ENCODE peak calls at places on chromosomes 2 and 18, in seven cellular contexts. H is transverse colon, E is IMR-90, W is uterus, Q is adrenal gland, T is thyroid gland, D is tibial nerve. X is an unnamed sample. For H3K4me1, the result is how much of the 10 kb centered on the place peaks cover.

GRCh38 chr18:23115683-23116096 is 19.6 kb upstream of the CABLES1 start:
- DNase-seq in D (no peak), H (no peak), E (peak), T (no peak), Q (no peak), W (no peak), X (no peak)

GRCh38 chr2:237720444-237720843 is 78.1 kb upstream of the RBM44 start:
- DNase-seq in W (no peak), E (no peak), T (no peak), Q (no peak), H (no peak), D (no peak), X (no peak)

GRCh38 chr2:64323192-64323591 is 130.8 kb upstream of the LGALSL start:
- DNase-seq in W (no peak), T (no peak), Q (no peak), E (no peak), D (no peak), H (no peak), X (no peak)

GRCh38 chr2:111654829-111655228 is 229.2 kb downstream of the ANAPC1 start:
- DNase-seq in T (no peak), Q (no peak), D (no peak), H (no peak), E (no peak), W (no peak), X (peak)

GRCh38 chr2:151040036-151040435 is 221.6 kb downstream of the RBM43 start:
- DNase-seq in D (no peak), H (no peak), W (no peak), E (peak), Q (no peak), T (no peak), X (no peak)

GRCh38 chr2:56812432-56812831 is 628.6 kb downstream of the CCDC85A start:
- DNase-seq in Q (no peak), H (no peak), W (no peak), T (no peak), D (no peak), E (no peak), X (no peak)

GRCh38 chr2:230153390-230153976 is 66.3 kb downstream of the SP110 start:
- DNase-seq in E (no peak), H (no peak), T (peak), Q (peak), D (no peak), W (no peak), X (no peak)

GRCh38 chr2:136008205-136008865 is 22.9 kb upstream of the DARS1 start:
- DNase-seq in H (peak), Q (peak), D (peak), E (no peak), W (peak), T (peak), X (peak)

GRCh38 chr2:127103243-127104165 is 3.5 kb downstream of the BIN1 start:
- DNase-seq in D (no peak), W (peak), T (no peak), H (peak), E (no peak), Q (peak), X (no peak)

GRCh38 chr18:9905401-9905922 is 8.4 kb upstream of the VAPA start:
- DNase-seq in W (no peak), E (no peak), T (no peak), Q (no peak), D (no peak), H (no peak), X (no peak)

GRCh38 chr2:191479680-191480023 is 198.3 kb upstream of the NABP1 start:
- DNase-seq in Q (no peak), T (no peak), E (no peak), D (no peak), H (no peak), W (no peak), X (no peak)

GRCh38 chr2:231037202-231037730 is at the start of gene C2orf72:
- DNase-seq in H (no peak), W (no peak), E (no peak), Q (no peak), T (no peak), D (no peak), X (no peak)

GRCh38 chr18:76564117-76564516 is 69.1 kb upstream of the ZNF516 start:
- DNase-seq in T (no peak), Q (no peak), D (no peak), H (no peak), E (peak), W (no peak), X (no peak)

GRCh38 chr2:239253705-239254104 is 147.1 kb downstream of the HDAC4 start:
- DNase-seq in W (no peak), D (no peak), Q (no peak), E (no peak), T (no peak), H (no peak), X (peak)

GRCh38 chr2:168910330-168910729 is 9.2 kb downstream of the G6PC2 start:
- DNase-seq in D (no peak), Q (no peak), T (no peak), H (no peak), W (no peak), E (no peak), X (no peak)

GRCh38 chr2:239286901-239287300 is 113.9 kb downstream of the HDAC4 start:
- DNase-seq in W (no peak), T (no peak), H (peak), E (no peak), D (no peak), Q (no peak), X (no peak)

GRCh38 chr18:9022397-9023170 is 79.9 kb upstream of the NDUFV2 start:
- DNase-seq in Q (no peak), D (no peak), W (no peak), H (no peak), E (no peak), T (no peak), X (no peak)

GRCh38 chr2:219596954-219597551 is 604 bp upstream of the STK11IP start:
- DNase-seq in E (peak), D (peak), W (no peak), H (no peak), Q (no peak), T (no peak), X (no peak)

GRCh38 chr2:177397501-177398289 is 5.1 kb downstream of the AGPS start:
- DNase-seq in T (no peak), E (peak), W (peak), D (no peak), Q (no peak), H (peak), X (peak)

DNA sequence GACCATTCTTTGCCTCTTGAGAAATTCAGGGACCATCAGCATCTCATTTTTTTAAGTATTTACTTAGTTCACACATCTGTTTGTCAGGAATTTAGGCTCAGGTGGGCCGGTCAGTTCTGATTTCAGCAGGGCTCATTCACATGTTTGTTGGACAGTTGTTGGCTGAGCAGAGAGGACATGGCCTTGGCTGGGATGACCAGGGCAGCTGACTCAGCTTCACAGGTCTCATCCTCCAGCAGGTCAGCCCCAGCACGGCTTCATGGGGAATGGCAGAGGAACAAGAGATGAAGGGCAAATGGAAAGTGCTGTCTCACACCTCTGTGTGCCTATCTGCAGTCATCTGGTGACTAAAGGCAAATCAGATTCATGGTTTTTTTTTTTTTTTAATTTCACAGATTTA is 136.1 kb upstream of the TMEM200C start:
- DNase-seq in H (no peak), Q (peak), T (no peak), E (no peak), W (no peak), D (no peak), X (peak)
- H3K27ac ChIP-seq in H (no peak), Q (peak), T (no peak), E (no peak), W (no peak), D (no peak), X (no peak)

GRCh38 chr2:46173636-46174253 is 123.5 kb upstream of the EPAS1 start:
- DNase-seq in W (no peak), Q (no peak), D (no peak), E (no peak), T (no peak), H (no peak), X (no peak)
- H3K4me1 ChIP-seq in W (under half), Q (under half), D (under half), E (under half), T (under half), H (under half), X (under half)

DNA sequence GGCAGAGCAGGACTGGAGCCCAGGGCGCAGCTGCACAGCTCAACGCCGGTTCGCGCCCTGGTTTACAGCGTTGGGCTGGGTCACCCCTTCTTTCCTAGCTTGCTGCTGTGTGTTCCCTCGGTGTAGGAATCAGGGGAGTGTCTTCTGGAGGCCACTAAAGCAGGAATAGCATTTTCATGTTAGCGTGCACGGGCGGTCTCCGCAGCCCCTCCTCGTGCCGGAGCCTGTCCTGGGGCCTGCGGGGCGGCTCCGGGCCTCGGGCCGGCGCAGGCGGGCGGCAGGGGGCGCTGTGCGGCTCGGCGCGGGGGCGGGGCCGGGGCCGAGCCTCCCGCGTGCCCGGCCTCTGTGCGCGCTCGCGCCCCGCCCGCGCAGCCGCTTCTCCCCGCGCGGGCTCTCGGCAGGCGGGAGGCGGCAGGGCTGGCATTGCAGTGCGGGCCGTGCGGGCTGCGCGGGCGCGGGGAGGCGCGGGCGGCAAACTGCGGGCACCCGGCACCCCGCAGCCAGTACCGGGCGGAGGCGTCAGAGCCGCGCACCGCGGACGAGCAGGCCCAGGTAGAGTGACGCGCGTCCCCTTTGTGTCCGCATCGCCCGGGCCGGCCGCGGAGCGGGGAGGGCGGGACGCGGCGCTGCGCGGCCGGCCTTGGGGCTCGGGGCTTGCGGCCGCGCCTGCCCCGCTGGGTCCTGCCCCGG is at the start of gene RNF144A:
- DNase-seq in H (peak), W (peak), D (peak), T (peak), Q (peak), E (peak), X (peak)
- TF ChIP-seq POLR2A in H (no peak), W (peak), D (peak), T (peak), Q (peak), E (no peak), X (no peak)

DNA sequence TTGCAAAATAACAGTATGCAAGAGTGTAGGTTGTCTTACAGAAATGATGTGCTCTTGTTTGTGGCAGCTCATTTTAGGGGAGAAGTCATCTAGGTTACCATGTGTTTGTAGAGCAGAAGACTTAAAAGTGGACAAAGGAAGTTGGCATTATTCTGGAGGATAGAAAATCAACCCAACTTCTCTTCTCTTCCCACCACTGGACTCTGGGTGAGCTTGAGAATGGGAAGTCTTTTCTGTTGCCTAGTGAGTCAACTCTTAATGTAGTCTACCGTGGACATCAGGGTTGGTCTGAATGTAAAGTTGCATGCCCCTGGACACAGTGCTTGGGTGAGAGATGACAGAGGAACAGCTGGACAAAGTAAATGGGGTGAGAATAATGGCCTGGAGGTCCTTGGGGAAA is 98.3 kb downstream of the FMNL2 start:
- DNase-seq in Q (no peak), W (no peak), D (no peak), H (no peak), T (no peak), E (no peak), X (no peak)
- H3K27ac ChIP-seq in Q (no peak), W (no peak), D (peak), H (no peak), T (no peak), E (no peak), X (no peak)

GRCh38 chr2:217820904-217821303 is 181.9 kb downstream of the TNS1 start:
- DNase-seq in E (no peak), T (no peak), D (no peak), W (no peak), Q (no peak), H (no peak), X (no peak)
- H3K4me1 ChIP-seq in E (under half), T (under half), D (under half), W (under half), Q (under half), H (under half), X (under half)

DNA sequence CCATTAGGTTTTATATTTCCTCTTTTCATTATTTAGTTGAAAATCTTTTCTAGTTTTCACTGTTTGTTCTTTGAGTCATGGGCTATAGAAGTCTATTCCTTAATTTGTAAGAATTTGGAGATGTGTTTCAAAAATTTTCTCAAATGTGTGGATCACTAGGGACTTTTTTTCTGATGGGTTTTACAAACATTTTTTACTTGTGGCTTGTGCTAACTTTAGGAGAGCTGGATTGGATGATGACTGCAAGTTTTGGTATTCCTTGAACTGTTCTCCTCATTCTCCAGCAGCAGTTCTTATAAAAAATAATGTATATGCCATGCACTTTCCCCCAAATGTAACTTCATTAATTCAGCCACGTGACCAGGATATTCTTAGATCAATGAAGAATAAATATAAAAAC is 94.7 kb upstream of the CWC22 start:
- DNase-seq in E (no peak), H (no peak), D (no peak), T (no peak), W (no peak), Q (no peak), X (no peak)
- TF ChIP-seq POLR2A in E (no peak), H (no peak), D (no peak), T (no peak), W (no peak), Q (no peak), X (no peak)

GRCh38 chr2:27220091-27220490 is 2.9 kb downstream of the CAD start:
- DNase-seq in Q (no peak), D (no peak), T (no peak), W (no peak), H (no peak), E (no peak), X (no peak)

GRCh38 chr2:27218614-27219013 is 1.4 kb downstream of the CAD start:
- DNase-seq in W (no peak), H (no peak), Q (no peak), E (no peak), T (no peak), D (no peak), X (peak)

GRCh38 chr2:27214936-27215335 is 2.2 kb upstream of the CAD start:
- DNase-seq in T (no peak), D (no peak), Q (no peak), H (no peak), E (no peak), W (no peak), X (no peak)

GRCh38 chr2:27217173-27218121 is at the start of gene CAD:
- DNase-seq in W (peak), T (peak), E (peak), Q (peak), D (peak), H (peak), X (peak)

DNA sequence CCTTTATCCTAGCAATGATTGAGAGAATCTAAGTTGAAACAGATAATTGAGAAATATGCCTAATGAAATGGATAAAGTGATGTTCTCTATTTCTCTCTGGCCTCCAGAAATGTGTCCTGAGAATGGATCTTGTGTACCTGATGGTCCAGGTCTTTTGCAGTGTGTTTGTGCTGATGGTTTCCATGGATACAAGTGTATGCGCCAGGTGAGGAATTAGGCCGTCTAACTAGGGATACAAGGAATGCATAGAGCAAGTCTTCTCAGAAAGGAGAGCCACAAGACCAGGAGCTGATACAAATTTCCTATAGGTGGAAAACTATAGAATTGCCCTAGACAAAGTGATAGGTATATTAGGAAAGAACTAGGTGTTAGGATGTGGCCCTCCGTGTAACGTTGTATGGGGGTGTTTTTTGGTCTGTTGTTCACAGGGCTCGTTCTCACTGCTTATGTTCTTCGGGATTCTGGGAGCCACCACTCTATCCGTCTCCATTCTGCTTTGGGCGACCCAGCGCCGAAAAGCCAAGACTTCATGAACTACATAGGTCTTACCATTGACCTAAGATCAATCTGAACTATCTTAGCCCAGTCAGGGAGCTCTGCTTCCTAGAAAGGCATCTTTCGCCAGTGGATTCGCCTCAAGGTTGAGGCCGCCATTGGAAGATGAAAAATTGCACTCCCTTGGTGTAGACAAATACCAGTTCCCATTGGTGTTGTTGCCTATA is 592 bp upstream of the CAD start:
- DNase-seq in H (no peak), T (no peak), D (no peak), E (no peak), W (no peak), Q (no peak), X (peak)
- H3K27ac ChIP-seq in H (peak), T (no peak), D (peak), E (peak), W (peak), Q (no peak), X (peak)

GRCh38 chr2:55097083-55097461 is 46.8 kb upstream of the RTN4 start:
- DNase-seq in T (no peak), Q (peak), E (no peak), D (no peak), H (no peak), W (no peak), X (no peak)
- H3K4me1 ChIP-seq in T (under half), Q (half or more), E (under half), D (under half), H (under half), W (under half), X (under half)

GRCh38 chr2:28393115-28393836 is 618 bp downstream of the FOSL2 start:
- DNase-seq in W (peak), D (no peak), E (peak), Q (peak), T (peak), H (peak), X (peak)
- TF ChIP-seq POLR2A in W (no peak), D (peak), E (peak), Q (no peak), T (peak), H (no peak), X (peak)

DNA sequence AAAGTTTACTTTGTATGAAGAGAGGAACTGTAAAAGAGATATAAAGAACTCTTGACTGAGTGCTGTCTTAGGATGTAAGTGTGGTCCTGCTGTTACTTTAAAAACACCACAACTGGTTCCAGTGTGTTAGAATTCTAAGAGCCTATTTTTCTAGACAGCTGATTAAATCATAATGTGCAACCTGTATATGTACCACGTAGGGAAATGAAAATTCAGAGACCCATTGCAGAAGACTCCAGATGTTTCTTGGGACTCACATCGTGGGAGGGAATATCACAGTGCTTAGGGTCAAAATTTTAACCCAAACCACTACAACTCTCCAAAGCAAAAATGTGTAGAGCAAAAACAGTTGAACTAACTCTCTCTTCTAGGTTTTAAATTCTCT is 173.1 kb upstream of the RBMS1 start:
- DNase-seq in D (no peak), T (no peak), H (no peak), Q (no peak), W (no peak), E (no peak), X (no peak)
- H3K27ac ChIP-seq in D (peak), T (peak), H (peak), Q (peak), W (peak), E (peak), X (peak)

X was measured in right lobe of liver.